ENCODE peak calls at places on chromosomes 5 and 9, in ten cellular contexts. Q, A, R, C, V, O, U, P, F and T are unnamed samples.

GRCh38 chr5:123429221-123429954 is 6.2 kb upstream of the CEP120 start:
- DNase-seq in V (no peak), O (no peak), A (no peak), U (peak; percentile 32), R (no peak), F (no peak), P (no peak), Q (no peak), C (no peak), T (no peak)

GRCh38 chr5:28165116-28165515 is 1126.7 kb upstream of the CDH9 start:
- DNase-seq in Q (no peak), A (no peak), U (peak; percentile 1), V (no peak), R (no peak), F (no peak), C (no peak), P (no peak), O (no peak), T (no peak)

GRCh38 chr9:105883847-105884246 is 189.5 kb downstream of the TMEM38B start:
- DNase-seq in U (no peak), C (peak; percentile 20), O (no peak), R (no peak), P (no peak), Q (no peak), A (peak; percentile 25), F (no peak), V (no peak), T (no peak)

GRCh38 chr5:125409101-125409495 is 662.7 kb upstream of the ZNF608 start:
- DNase-seq in U (peak; percentile 78), A (no peak), Q (no peak), O (no peak), F (no peak), P (no peak), V (no peak), C (no peak), R (no peak), T (no peak)

GRCh38 chr9:73180373-73180772 is 28.7 kb downstream of the ANXA1 start:
- DNase-seq in V (no peak), Q (no peak), F (no peak), C (no peak), A (no peak), P (no peak), R (no peak), U (peak; percentile 86), O (no peak), T (no peak)

GRCh38 chr5:145718956-145719355 is 116.2 kb downstream of the PRELID2 start:
- DNase-seq in Q (no peak), R (no peak), U (peak; percentile 37), A (no peak), F (no peak), O (no peak), V (no peak), C (no peak), P (no peak), T (no peak)

GRCh38 chr5:38420691-38421395 is 135.6 kb downstream of the LIFR start:
- DNase-seq in P (no peak), A (peak; percentile 35), R (no peak), O (no peak), C (no peak), Q (peak; percentile 55), V (no peak), U (peak; percentile 80), F (no peak), T (no peak)

GRCh38 chr9:34047864-34048729 is 590 bp downstream of the UBAP2 start:
- DNase-seq in O (peak; percentile 77), P (peak; percentile 30), C (no peak), A (peak; percentile 39), V (peak; percentile 49), R (peak; percentile 74), F (peak; percentile 72), Q (peak; percentile 47), U (peak; percentile 38), T (peak; percentile 46)

GRCh38 chr5:179805529-179806249 is 977 bp downstream of the MGAT4B start:
- DNase-seq in Q (peak; percentile 60), P (no peak), C (peak; percentile 65), U (peak; percentile 83), F (peak; percentile 78), R (no peak), A (peak; percentile 88), V (no peak), O (peak; percentile 81), T (no peak)

GRCh38 chr9:77614671-77615070 is 33.5 kb downstream of the GNA14 start:
- DNase-seq in F (no peak), U (no peak), Q (no peak), V (no peak), O (no peak), C (no peak), A (no peak), R (no peak), P (no peak), T (no peak)

GRCh38 chr5:176172246-176172645 is 66.0 kb upstream of the SIMC1 start:
- DNase-seq in R (no peak), U (no peak), A (no peak), Q (no peak), P (no peak), O (no peak), V (no peak), F (no peak), C (no peak), T (no peak)

GRCh38 chr9:121974421-121974820 is 118.7 kb downstream of the TTLL11 start:
- DNase-seq in V (no peak), C (no peak), R (no peak), P (no peak), U (no peak), Q (no peak), F (no peak), A (no peak), O (no peak), T (no peak)

GRCh38 chr9:104921067-104921741 is 6.8 kb downstream of the ABCA1 start:
- DNase-seq in F (no peak), C (peak; percentile 12), O (no peak), A (peak; percentile 34), Q (no peak), P (no peak), V (no peak), U (no peak), R (no peak), T (no peak)

GRCh38 chr9:82584349-82584846 is 478.5 kb downstream of the RASEF start:
- DNase-seq in R (no peak), V (no peak), C (no peak), P (no peak), U (peak; percentile 43), Q (no peak), A (no peak), O (no peak), F (no peak), T (no peak)

GRCh38 chr9:82580921-82581320 is 482.0 kb downstream of the RASEF start:
- DNase-seq in A (no peak), V (no peak), U (no peak), Q (no peak), P (no peak), O (no peak), R (no peak), F (no peak), C (no peak), T (no peak)

GRCh38 chr9:82583524-82583923 is 479.4 kb downstream of the RASEF start:
- DNase-seq in V (no peak), O (no peak), F (no peak), U (no peak), Q (no peak), C (no peak), A (no peak), P (no peak), R (no peak), T (no peak)

GRCh38 chr9:82581516-82581915 is 481.4 kb downstream of the RASEF start:
- DNase-seq in O (no peak), R (no peak), F (no peak), V (no peak), Q (no peak), A (no peak), C (no peak), P (no peak), U (no peak), T (no peak)

GRCh38 chr9:82582693-82583092 is 480.2 kb downstream of the RASEF start:
- DNase-seq in R (no peak), P (no peak), F (no peak), A (no peak), Q (no peak), U (no peak), V (no peak), O (no peak), C (no peak), T (no peak)
- TF ChIP-seq CTCF in R (no peak), P (no peak), F (no peak), A (no peak), Q (no peak), U (no peak), V (no peak), O (no peak), C (no peak), T (no peak)

DNA sequence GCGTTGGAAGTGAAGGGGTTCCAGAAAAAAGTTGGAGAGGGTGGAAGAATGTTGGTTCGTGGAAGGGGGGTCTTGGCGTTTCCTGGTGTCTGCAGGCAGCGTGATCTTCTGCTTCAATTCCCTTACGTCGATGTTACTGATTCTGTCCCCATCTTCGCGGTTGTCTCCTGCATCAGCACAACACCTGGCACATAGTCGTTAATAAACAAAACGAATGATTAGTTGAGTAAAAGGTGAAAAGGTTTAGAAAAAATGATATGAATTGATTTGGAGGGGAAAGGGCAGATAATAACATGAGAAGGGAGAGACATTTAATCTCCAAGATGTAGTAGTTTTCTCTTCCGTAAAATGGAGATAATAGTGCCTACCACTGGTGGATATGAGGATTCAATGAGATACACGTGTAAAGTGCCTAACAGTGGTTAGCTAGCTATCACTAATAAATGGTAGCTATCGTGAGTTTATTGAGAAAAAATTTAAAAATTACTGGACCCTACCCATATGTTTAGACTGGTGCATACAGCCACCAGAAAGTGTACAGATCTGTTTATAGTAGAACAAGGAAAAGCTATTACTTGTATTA is 556 bp downstream of the MTREX start:
- DNase-seq in R (no peak), V (no peak), F (no peak), U (peak; percentile 35), P (peak; percentile 1), A (peak; percentile 42), O (no peak), Q (no peak), C (no peak), T (no peak)
- TF ChIP-seq CTCF in R (no peak), V (no peak), F (no peak), U (peak; percentile 20), P (no peak), A (no peak), O (peak; percentile 16), Q (no peak), C (peak; percentile 26), T (no peak)

GRCh38 chr5:52560366-52560765 is 227.3 kb upstream of the ITGA1 start:
- DNase-seq in U (peak; percentile 6), P (no peak), C (no peak), A (no peak), O (no peak), Q (no peak), F (no peak), R (no peak), V (no peak), T (no peak)
- TF ChIP-seq CTCF in U (no peak), P (no peak), C (no peak), A (no peak), O (peak; percentile 24), Q (no peak), F (no peak), R (no peak), V (peak; percentile 12), T (no peak)

DNA sequence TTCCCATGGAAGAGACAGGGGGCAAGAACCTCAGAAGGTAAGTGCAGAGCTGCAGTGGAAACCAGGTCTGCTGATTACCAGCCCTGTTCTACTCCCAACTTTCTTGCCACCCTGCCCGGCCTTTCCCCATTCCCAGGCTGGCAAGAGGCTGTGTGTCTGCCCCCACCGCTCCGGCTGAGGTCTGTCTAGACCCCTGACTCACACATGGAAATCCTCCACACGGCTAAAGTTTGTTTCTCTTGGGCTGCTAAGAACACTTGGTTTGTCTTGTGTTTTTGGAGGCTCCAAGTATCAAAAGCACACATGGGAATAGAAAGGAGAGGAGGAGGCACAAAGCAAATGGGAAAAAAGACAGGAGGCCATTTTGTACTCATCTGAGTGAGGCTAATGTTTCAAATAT is 168.3 kb downstream of the GABBR2 start:
- DNase-seq in Q (no peak), P (no peak), C (no peak), U (no peak), O (no peak), V (no peak), F (no peak), R (no peak), A (no peak), T (no peak)
- TF ChIP-seq CTCF in Q (no peak), P (no peak), C (no peak), U (no peak), O (no peak), V (no peak), F (no peak), R (no peak), A (no peak), T (no peak)